ENCODE peak calls at places on chromosomes 12 and 14, in four cellular contexts. U, Q, O and P are unnamed samples.
A peak's percentile ranks its signal among the peaks of the same experiment; 100 is the strongest.

GRCh38 chr14:54713364-54713763 is 146.4 kb downstream of the SAMD4A start:
- DNase-seq in U (no peak), O (no peak), Q (no peak), P (no peak)

GRCh38 chr14:77104393-77104792 is 6.3 kb downstream of the CIPC start:
- DNase-seq in Q (no peak), O (no peak), U (no peak), P (no peak)

GRCh38 chr14:59267046-59267445 is 78.6 kb downstream of the DAAM1 start:
- DNase-seq in O (no peak), U (no peak), Q (no peak), P (no peak)

GRCh38 chr14:100144996-100145646 is 14.3 kb downstream of the DEGS2 start:
- DNase-seq in Q (no peak), O (peak; percentile 82), U (no peak), P (no peak)

GRCh38 chr12:13128291-13129000 is 25.0 kb upstream of the GSG1 start:
- DNase-seq in U (no peak), O (no peak), Q (no peak), P (no peak)

GRCh38 chr12:132161046-132161781 is 17.0 kb downstream of the NOC4L start:
- DNase-seq in Q (no peak), U (no peak), O (no peak), P (no peak)

GRCh38 chr12:99057670-99058069 is 412.6 kb downstream of the APAF1 start:
- DNase-seq in U (no peak), Q (no peak), O (no peak), P (no peak)

GRCh38 chr12:109670647-109671046 is 43.0 kb upstream of the FAM222A start:
- DNase-seq in O (no peak), Q (no peak), U (peak; percentile 8), P (no peak)

GRCh38 chr12:71782007-71782406 is 27.3 kb downstream of the RAB21 start:
- DNase-seq in O (no peak), Q (no peak), U (no peak), P (no peak)

GRCh38 chr12:28574746-28575592 is 384.7 kb downstream of the CCDC91 start:
- DNase-seq in Q (no peak), U (no peak), O (no peak), P (no peak)

GRCh38 chr14:104130974-104131651 is 7.3 kb upstream of the KIF26A start:
- DNase-seq in O (peak; percentile 23), U (no peak), Q (no peak), P (peak; percentile 46)

GRCh38 chr12:94585624-94586023 is 64.7 kb downstream of the TMCC3 start:
- DNase-seq in U (no peak), Q (no peak), O (no peak), P (no peak)

GRCh38 chr12:1162083-1162760 is 171.2 kb downstream of the ERC1 start:
- DNase-seq in U (no peak), O (no peak), Q (no peak), P (no peak)

GRCh38 chr12:15477761-15478160 is 155.5 kb downstream of the PTPRO start:
- DNase-seq in O (no peak), Q (no peak), U (no peak), P (no peak)

GRCh38 chr14:105156414-105157375 is 11.9 kb downstream of the JAG2 start:
- DNase-seq in Q (no peak), O (no peak), U (no peak), P (no peak)

GRCh38 chr12:11486623-11487444 is 91.5 kb upstream of the PRB2 start:
- DNase-seq in Q (peak; percentile 43), U (peak; percentile 83), O (peak; percentile 79), P (peak; percentile 69)

GRCh38 chr12:64610092-64610659 is at the start of gene RASSF3:
- DNase-seq in Q (no peak), O (peak; percentile 44), U (peak; percentile 87), P (peak; percentile 85)

GRCh38 chr14:61479746-61480502 is 158.5 kb downstream of the PRKCH start:
- DNase-seq in Q (no peak), O (no peak), U (no peak), P (no peak)

GRCh38 chr12:21818627-21819026 is 44.1 kb upstream of the KCNJ8 start:
- DNase-seq in U (no peak), O (no peak), Q (no peak), P (no peak)

GRCh38 chr14:103629503-103630121 is 601 bp downstream of the KLC1 start:
- DNase-seq in U (peak; percentile 62), Q (no peak), O (no peak), P (peak; percentile 68)

GRCh38 chr12:42017036-42017435 is 127.6 kb downstream of the GXYLT1 start:
- DNase-seq in Q (no peak), U (no peak), O (no peak), P (no peak)

GRCh38 chr14:44151120-44151519 is 356.0 kb downstream of the FSCB start:
- DNase-seq in U (no peak), O (no peak), Q (no peak), P (no peak)

GRCh38 chr12:68930178-68930577 is 2.8 kb downstream of the CPM start:
- DNase-seq in O (no peak), Q (no peak), U (no peak), P (no peak)

GRCh38 chr12:68933564-68933893 is 558 bp upstream of the CPM start:
- DNase-seq in O (no peak), U (no peak), Q (no peak), P (no peak)

GRCh38 chr12:68932701-68933563 is at the start of gene CPM:
- DNase-seq in O (no peak), Q (no peak), U (peak; percentile 58), P (peak; percentile 60)

GRCh38 chr12:68934392-68934791 is 1.4 kb upstream of the CPM start:
- DNase-seq in Q (no peak), O (no peak), U (no peak), P (no peak)

DNA sequence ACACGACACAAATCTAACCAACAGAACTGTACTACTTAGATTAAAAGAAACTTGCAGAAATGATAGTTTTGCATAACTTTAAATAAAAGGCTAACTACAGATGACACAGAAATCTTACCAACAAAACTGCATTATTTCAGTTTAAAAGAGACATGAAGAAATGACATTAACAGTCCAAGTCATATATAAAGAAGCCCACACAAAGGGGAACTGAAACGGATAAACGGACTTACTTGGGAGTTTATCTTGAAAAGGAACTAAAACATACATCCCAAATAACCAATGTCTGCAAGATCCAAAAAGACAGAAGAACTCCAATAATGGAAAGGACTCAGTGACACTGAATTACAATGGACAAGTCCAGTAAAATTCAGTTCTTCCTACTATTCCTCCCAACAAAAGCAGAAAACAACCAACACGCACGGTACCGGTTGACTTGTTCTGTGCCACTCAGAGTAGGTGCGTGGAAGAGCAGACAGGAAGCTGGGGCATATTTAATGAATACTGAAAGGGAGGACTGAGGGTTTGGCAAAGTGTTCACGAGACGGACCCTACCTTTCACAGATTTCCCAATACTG is 759 bp downstream of the CPM start:
- DNase-seq in Q (peak; percentile 16), O (no peak), U (no peak), P (no peak)
- TF ChIP-seq ESRRA in Q (no peak), O (no peak), U (no peak), P (no peak)

GRCh38 chr14:35944847-35945246 is 118.7 kb downstream of the BRMS1L start:
- DNase-seq in U (peak; percentile 5), O (peak; percentile 57), Q (no peak), P (peak; percentile 65)

GRCh38 chr14:35952584-35952983 is 126.4 kb downstream of the BRMS1L start:
- DNase-seq in O (no peak), U (no peak), Q (no peak), P (no peak)

DNA sequence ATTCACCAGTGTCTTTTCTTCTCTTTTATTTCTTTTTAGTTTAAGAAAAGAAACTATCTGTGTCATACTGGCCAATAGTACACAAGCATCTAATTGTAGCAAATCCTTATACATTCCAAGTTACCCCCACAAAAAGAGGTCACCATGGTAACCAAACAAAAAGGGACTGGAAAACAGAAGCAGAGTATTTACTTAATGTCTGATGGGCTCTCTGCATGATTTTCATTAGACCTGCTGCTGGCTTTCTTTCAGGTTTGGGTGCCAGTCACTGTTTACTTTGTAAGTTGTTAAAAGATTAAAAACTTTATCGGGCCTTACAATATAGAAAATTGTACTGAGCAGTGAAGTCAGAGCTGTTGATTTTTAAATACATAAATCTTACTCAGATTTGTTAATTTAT is 123.8 kb downstream of the BRMS1L start:
- DNase-seq in Q (no peak), O (peak; percentile 32), U (no peak), P (no peak)
- TF ChIP-seq ATF3 in Q (no peak), O (no peak), U (no peak), P (no peak)

GRCh38 chr14:95601650-95602049 is 66.8 kb downstream of the GLRX5 start:
- DNase-seq in O (no peak), Q (no peak), U (peak; percentile 26), P (no peak)

GRCh38 chr14:95597784-95598204 is 62.9 kb downstream of the GLRX5 start:
- DNase-seq in Q (no peak), O (no peak), U (peak; percentile 5), P (peak; percentile 53)

DNA sequence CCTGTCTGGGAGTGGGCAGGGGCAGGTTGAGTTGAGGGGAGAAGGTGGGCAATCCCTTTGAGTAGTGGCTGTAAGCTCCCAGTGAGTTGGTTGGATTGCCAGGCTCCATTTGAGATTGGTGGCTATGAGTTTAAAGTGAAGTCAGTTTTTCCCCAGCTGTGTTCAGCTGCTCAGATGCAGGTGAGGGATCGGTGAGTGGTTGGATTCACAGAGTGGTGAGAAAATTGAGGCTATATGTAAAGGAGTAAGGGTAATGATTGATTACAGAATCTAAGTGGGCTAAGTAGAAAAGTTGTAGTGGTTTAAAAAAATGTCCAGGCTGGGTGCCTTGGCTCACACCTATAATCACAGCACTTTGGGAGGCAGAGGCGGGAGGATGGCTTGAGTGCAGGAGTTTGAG is 68.6 kb downstream of the GLRX5 start:
- DNase-seq in U (no peak), Q (no peak), O (no peak), P (no peak)
- TF ChIP-seq MAX in U (no peak), Q (no peak), O (no peak), P (no peak)

DNA sequence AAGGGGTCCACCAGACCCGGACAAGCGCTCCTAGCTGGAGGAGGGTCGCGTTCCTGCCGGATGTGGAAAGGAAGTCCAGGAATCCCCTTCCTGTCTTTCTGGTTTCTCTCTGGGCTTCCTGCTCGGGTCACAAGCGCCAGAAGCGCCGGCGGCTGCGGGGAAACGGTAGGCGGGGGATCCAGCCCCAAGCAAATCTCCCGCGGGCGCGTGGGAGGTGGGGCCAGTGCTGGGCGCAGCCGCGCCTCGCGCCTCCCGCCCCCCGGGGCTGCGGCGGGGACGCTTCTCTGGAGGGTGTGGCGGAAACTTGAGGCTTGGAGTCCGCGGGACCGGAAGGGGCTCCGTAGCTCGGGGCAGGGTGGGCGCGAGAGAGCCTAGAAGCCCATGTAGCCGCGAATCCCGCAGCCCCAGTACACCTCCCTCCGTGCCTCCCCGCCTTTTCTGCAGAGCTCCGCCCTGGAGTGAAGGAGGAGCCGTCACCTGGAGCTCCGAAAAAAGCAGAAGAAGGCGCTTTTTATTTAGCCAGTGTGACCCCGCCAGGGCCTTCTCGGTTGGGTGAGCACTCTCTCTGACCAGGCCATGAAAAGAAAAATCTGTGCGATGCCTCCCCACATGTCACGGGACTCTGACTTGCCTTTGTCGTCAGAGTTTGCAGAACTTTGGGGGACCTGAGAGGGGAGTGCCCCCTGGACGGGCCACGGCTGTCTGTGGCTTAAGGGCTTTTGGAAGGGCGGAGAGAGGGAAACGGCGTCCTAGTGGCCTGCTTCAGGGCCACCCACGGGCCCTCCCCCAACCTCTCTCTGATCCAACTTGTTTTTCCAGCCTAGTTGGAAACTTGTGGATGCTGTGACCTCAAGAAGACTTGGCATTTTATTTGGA is 21.4 kb upstream of the CLEC2D start:
- DNase-seq in O (peak; percentile 74), U (peak; percentile 91), Q (peak; percentile 89), P (peak; percentile 78)
- TF ChIP-seq ESRRA in O (peak; percentile 52), U (no peak), Q (no peak), P (no peak)

GRCh38 chr12:3496964-3497363 is 6.0 kb downstream of the PRMT8 start:
- DNase-seq in Q (no peak), O (peak; percentile 12), U (no peak), P (no peak)
- TF ChIP-seq ATF3 in Q (no peak), O (no peak), U (no peak), P (no peak)

GRCh38 chr14:106346084-106346483 is 819.7 kb downstream of the TMEM121 start:
- DNase-seq in U (no peak), O (no peak), Q (no peak), P (no peak)
- TF ChIP-seq MAX in U (no peak), O (no peak), Q (no peak), P (no peak)